ENCODE peak calls at places on chromosomes 4 and X, in five cellular contexts. One of them, this sample, is unnamed.

GRCh38 chrX:153736871-153737441 is 12.3 kb downstream of the ABCD1 start:
- DNase-seq in AG09309: no peak
- DNase-seq in uterus: no peak
- DNase-seq in germinal center: no peak
- DNase-seq in AG08395: no peak
- DNase-seq in this sample: peak; percentile 19

GRCh38 chr4:146255463-146255862 is 41.1 kb downstream of the REELD1 start:
- DNase-seq in AG09309: peak; percentile 2
- DNase-seq in AG08395: peak; percentile 38
- DNase-seq in germinal center: no peak
- DNase-seq in uterus: no peak
- DNase-seq in this sample: no peak

GRCh38 chr4:16508968-16509367 is 282.7 kb upstream of the TAPT1 start:
- DNase-seq in AG08395: no peak
- DNase-seq in AG09309: no peak
- DNase-seq in uterus: no peak
- DNase-seq in germinal center: no peak
- DNase-seq in this sample: no peak

GRCh38 chrX:53441531-53442321 is 7.6 kb upstream of the HSD17B10 start:
- DNase-seq in uterus: peak; percentile 66
- DNase-seq in germinal center: peak; percentile 89
- DNase-seq in AG09309: no peak
- DNase-seq in AG08395: peak; percentile 92
- DNase-seq in this sample: peak; percentile 70

GRCh38 chr4:105966046-105966445 is 70.8 kb downstream of the NPNT start:
- DNase-seq in AG08395: peak; percentile 70
- DNase-seq in uterus: no peak
- DNase-seq in germinal center: no peak
- DNase-seq in AG09309: peak; percentile 82
- DNase-seq in this sample: no peak

GRCh38 chr4:5940470-5941203 is 47.8 kb upstream of the CRMP1 start:
- DNase-seq in AG08395: no peak
- DNase-seq in AG09309: no peak
- DNase-seq in uterus: no peak
- DNase-seq in germinal center: no peak
- DNase-seq in this sample: no peak

GRCh38 chrX:1384738-1385250 is 7.1 kb downstream of the SLC25A6 start:
- DNase-seq in germinal center: no peak
- DNase-seq in AG09309: no peak
- DNase-seq in uterus: no peak
- DNase-seq in AG08395: no peak
- DNase-seq in this sample: no peak

GRCh38 chr4:106816501-106816900 is 219.6 kb downstream of the DKK2 start:
- DNase-seq in AG08395: peak; percentile 40
- DNase-seq in germinal center: no peak
- DNase-seq in uterus: no peak
- DNase-seq in AG09309: peak; percentile 55
- DNase-seq in this sample: no peak

GRCh38 chrX:16469870-16470269 is 180.1 kb upstream of the S100G start:
- DNase-seq in AG08395: no peak
- DNase-seq in germinal center: no peak
- DNase-seq in AG09309: no peak
- DNase-seq in uterus: no peak
- DNase-seq in this sample: no peak

GRCh38 chr4:169115144-169115896 is 105.3 kb upstream of the CBR4 start:
- DNase-seq in AG09309: no peak
- DNase-seq in germinal center: no peak
- DNase-seq in AG08395: no peak
- DNase-seq in uterus: no peak
- DNase-seq in this sample: no peak

GRCh38 chr4:30989508-30989907 is 269.3 kb downstream of the PCDH7 start:
- DNase-seq in AG09309: no peak
- DNase-seq in germinal center: no peak
- DNase-seq in AG08395: no peak
- DNase-seq in uterus: no peak
- DNase-seq in this sample: no peak

GRCh38 chrX:143853488-143853887 is 30.4 kb upstream of the UBE2NL start:
- DNase-seq in uterus: no peak
- DNase-seq in AG08395: no peak
- DNase-seq in AG09309: no peak
- DNase-seq in germinal center: no peak
- DNase-seq in this sample: no peak

GRCh38 chrX:145826466-145826865 is 8.8 kb downstream of the SLITRK2 start:
- DNase-seq in uterus: no peak
- DNase-seq in germinal center: no peak
- DNase-seq in AG08395: no peak
- DNase-seq in AG09309: no peak
- DNase-seq in this sample: no peak

GRCh38 chrX:3788494-3789233 is 75.2 kb upstream of the PRKX start:
- DNase-seq in uterus: no peak
- DNase-seq in AG09309: no peak
- DNase-seq in AG08395: no peak
- DNase-seq in germinal center: no peak
- DNase-seq in this sample: no peak

GRCh38 chrX:41468647-41469323 is 21.6 kb downstream of the NYX start:
- DNase-seq in uterus: no peak
- DNase-seq in AG08395: no peak
- DNase-seq in AG09309: no peak
- DNase-seq in germinal center: no peak
- DNase-seq in this sample: no peak

GRCh38 chr4:88158360-88159136 is at the start of gene ABCG2:
- DNase-seq in germinal center: peak; percentile 7
- DNase-seq in AG08395: peak; percentile 20
- DNase-seq in uterus: peak; percentile 31
- DNase-seq in AG09309: no peak
- DNase-seq in this sample: peak; percentile 48

GRCh38 chr4:149164282-149164681 is 651.4 kb downstream of the IQCM start:
- DNase-seq in germinal center: no peak
- DNase-seq in AG08395: peak; percentile 66
- DNase-seq in uterus: no peak
- DNase-seq in AG09309: peak; percentile 65
- DNase-seq in this sample: no peak

GRCh38 chr4:10188400-10189004 is 71.9 kb upstream of the WDR1 start:
- DNase-seq in uterus: no peak
- DNase-seq in AG09309: no peak
- DNase-seq in germinal center: no peak
- DNase-seq in AG08395: no peak
- DNase-seq in this sample: no peak

GRCh38 chr4:73740353-73740778 is at the start of gene CXCL8:
- DNase-seq in AG08395: peak; percentile 63
- DNase-seq in uterus: peak; percentile 58
- DNase-seq in germinal center: no peak
- DNase-seq in AG09309: peak; percentile 44
- DNase-seq in this sample: no peak

GRCh38 chr4:95556460-95556859 is 7.7 kb upstream of the UNC5C start:
- DNase-seq in AG09309: no peak
- DNase-seq in uterus: no peak
- DNase-seq in AG08395: no peak
- DNase-seq in germinal center: no peak
- DNase-seq in this sample: no peak

GRCh38 chrX:53882331-53882730 is 161.9 kb downstream of the PHF8 start:
- DNase-seq in AG09309: peak; percentile 23
- DNase-seq in uterus: no peak
- DNase-seq in germinal center: no peak
- DNase-seq in AG08395: no peak
- DNase-seq in this sample: no peak

GRCh38 chrX:46882266-46882665 is 30.0 kb upstream of the JADE3 start:
- DNase-seq in uterus: no peak
- DNase-seq in AG08395: no peak
- DNase-seq in AG09309: no peak
- DNase-seq in germinal center: no peak
- DNase-seq in this sample: no peak

GRCh38 chrX:23660766-23661132 is 6.5 kb upstream of the PRDX4 start:
- DNase-seq in AG09309: no peak
- DNase-seq in AG08395: no peak
- DNase-seq in germinal center: no peak
- DNase-seq in uterus: no peak
- DNase-seq in this sample: no peak

GRCh38 chr4:84578540-84579409 is 4.2 kb upstream of the CDS1 start:
- DNase-seq in uterus: no peak
- DNase-seq in AG09309: peak; percentile 21
- DNase-seq in germinal center: no peak
- DNase-seq in AG08395: no peak
- DNase-seq in this sample: peak; percentile 10

GRCh38 chrX:10726647-10727046 is 106.3 kb upstream of the MID1 start:
- DNase-seq in AG09309: peak; percentile 66
- DNase-seq in germinal center: no peak
- DNase-seq in uterus: no peak
- DNase-seq in AG08395: peak; percentile 70
- DNase-seq in this sample: no peak

GRCh38 chr4:153649572-153649991 is 34.5 kb upstream of the TLR2 start:
- DNase-seq in uterus: no peak
- DNase-seq in germinal center: no peak
- DNase-seq in AG08395: no peak
- DNase-seq in AG09309: no peak
- DNase-seq in this sample: no peak

GRCh38 chr4:51906167-51906647 is 63.3 kb downstream of the DCUN1D4 start:
- DNase-seq in uterus: no peak
- DNase-seq in AG09309: no peak
- DNase-seq in AG08395: no peak
- DNase-seq in germinal center: peak; percentile 8
- DNase-seq in this sample: no peak

GRCh38 chrX:13008189-13008533 is 33.3 kb downstream of the TMSB4X start:
- DNase-seq in germinal center: peak; percentile 15
- DNase-seq in AG09309: no peak
- DNase-seq in uterus: no peak
- DNase-seq in AG08395: no peak
- DNase-seq in this sample: peak; percentile 47

GRCh38 chr4:14719053-14719452 is 283.2 kb upstream of the CPEB2 start:
- DNase-seq in germinal center: no peak
- DNase-seq in uterus: no peak
- DNase-seq in AG09309: peak; percentile 8
- DNase-seq in AG08395: no peak
- DNase-seq in this sample: no peak

GRCh38 chr4:11650801-11651596 is 222.3 kb upstream of the HS3ST1 start:
- DNase-seq in uterus: no peak
- DNase-seq in AG09309: no peak
- DNase-seq in germinal center: no peak
- DNase-seq in AG08395: no peak
- DNase-seq in this sample: no peak

GRCh38 chr4:103915224-103915869 is 195.6 kb upstream of the TACR3 start:
- DNase-seq in AG09309: no peak
- DNase-seq in AG08395: peak; percentile 11
- DNase-seq in germinal center: no peak
- DNase-seq in uterus: no peak
- DNase-seq in this sample: no peak

GRCh38 chr4:23648846-23649596 is 240.8 kb downstream of the PPARGC1A start:
- DNase-seq in germinal center: no peak
- DNase-seq in AG08395: no peak
- DNase-seq in AG09309: no peak
- DNase-seq in uterus: no peak
- DNase-seq in this sample: no peak

GRCh38 chr4:182449960-182450359 is 206.8 kb downstream of the TENM3 start:
- DNase-seq in AG09309: no peak
- DNase-seq in uterus: no peak
- DNase-seq in germinal center: no peak
- DNase-seq in AG08395: no peak
- DNase-seq in this sample: no peak

GRCh38 chr4:189021831-189022230 is 882.6 kb downstream of the TRIML1 start:
- DNase-seq in AG09309: no peak
- DNase-seq in uterus: no peak
- DNase-seq in germinal center: no peak
- DNase-seq in AG08395: peak; percentile 24
- DNase-seq in this sample: no peak